ENCODE peak calls at places on chromosomes 1 and 21, in eight cellular contexts. One of them, this sample, is unnamed.

GRCh38 chr21:15682182-15682895 is 47.4 kb upstream of the USP25 start:
- DNase-seq in stomach: no peak
- DNase-seq in suprapubic skin: no peak
- DNase-seq in fibroblast of villous mesenchyme: peak
- DNase-seq in cardiac muscle cell: no peak
- DNase-seq in lower lobe of right lung: no peak
- DNase-seq in sigmoid colon: no peak
- DNase-seq in CD8-positive, alpha-beta T cell: no peak
- DNase-seq in this sample: no peak

GRCh38 chr1:162696286-162696862 is 64.1 kb downstream of the DDR2 start:
- DNase-seq in cardiac muscle cell: peak
- DNase-seq in CD8-positive, alpha-beta T cell: no peak
- DNase-seq in sigmoid colon: peak
- DNase-seq in suprapubic skin: peak
- DNase-seq in fibroblast of villous mesenchyme: peak
- DNase-seq in stomach: peak
- DNase-seq in lower lobe of right lung: peak
- DNase-seq in this sample: peak

GRCh38 chr1:153548722-153549695 is at the start of gene S100A3:
- DNase-seq in sigmoid colon: peak
- DNase-seq in lower lobe of right lung: peak
- DNase-seq in suprapubic skin: no peak
- DNase-seq in cardiac muscle cell: no peak
- DNase-seq in CD8-positive, alpha-beta T cell: no peak
- DNase-seq in fibroblast of villous mesenchyme: peak
- DNase-seq in stomach: peak
- DNase-seq in this sample: no peak

GRCh38 chr1:170885551-170885950 is 49.8 kb upstream of the MROH9 start:
- DNase-seq in lower lobe of right lung: no peak
- DNase-seq in CD8-positive, alpha-beta T cell: no peak
- DNase-seq in stomach: no peak
- DNase-seq in suprapubic skin: no peak
- DNase-seq in sigmoid colon: no peak
- DNase-seq in fibroblast of villous mesenchyme: no peak
- DNase-seq in cardiac muscle cell: no peak
- DNase-seq in this sample: no peak

GRCh38 chr21:41712730-41713129 is 54.1 kb downstream of the RIPK4 start:
- DNase-seq in sigmoid colon: no peak
- DNase-seq in lower lobe of right lung: no peak
- DNase-seq in stomach: no peak
- DNase-seq in cardiac muscle cell: no peak
- DNase-seq in suprapubic skin: no peak
- DNase-seq in CD8-positive, alpha-beta T cell: no peak
- DNase-seq in fibroblast of villous mesenchyme: no peak
- DNase-seq in this sample: peak

GRCh38 chr1:226640288-226640687 is 91.7 kb downstream of the STUM start:
- DNase-seq in CD8-positive, alpha-beta T cell: no peak
- DNase-seq in suprapubic skin: no peak
- DNase-seq in fibroblast of villous mesenchyme: no peak
- DNase-seq in cardiac muscle cell: no peak
- DNase-seq in stomach: no peak
- DNase-seq in sigmoid colon: peak
- DNase-seq in lower lobe of right lung: peak
- DNase-seq in this sample: no peak

GRCh38 chr21:29453511-29453910 is 154.8 kb downstream of the BACH1 start:
- DNase-seq in fibroblast of villous mesenchyme: no peak
- DNase-seq in CD8-positive, alpha-beta T cell: no peak
- DNase-seq in cardiac muscle cell: no peak
- DNase-seq in lower lobe of right lung: no peak
- DNase-seq in suprapubic skin: no peak
- DNase-seq in stomach: no peak
- DNase-seq in sigmoid colon: no peak
- DNase-seq in this sample: no peak

GRCh38 chr1:204166237-204166636 is at the start of gene REN:
- DNase-seq in CD8-positive, alpha-beta T cell: no peak
- DNase-seq in cardiac muscle cell: no peak
- DNase-seq in lower lobe of right lung: peak
- DNase-seq in fibroblast of villous mesenchyme: peak
- DNase-seq in sigmoid colon: no peak
- DNase-seq in stomach: no peak
- DNase-seq in suprapubic skin: no peak
- DNase-seq in this sample: no peak

GRCh38 chr1:239922778-239923522 is 168.7 kb upstream of the FMN2 start:
- DNase-seq in cardiac muscle cell: no peak
- DNase-seq in sigmoid colon: no peak
- DNase-seq in suprapubic skin: no peak
- DNase-seq in CD8-positive, alpha-beta T cell: no peak
- DNase-seq in lower lobe of right lung: no peak
- DNase-seq in fibroblast of villous mesenchyme: no peak
- DNase-seq in stomach: no peak
- DNase-seq in this sample: no peak

GRCh38 chr1:941588-942383 is 17.3 kb downstream of the NOC2L start:
- DNase-seq in sigmoid colon: peak
- DNase-seq in lower lobe of right lung: peak
- DNase-seq in fibroblast of villous mesenchyme: peak
- DNase-seq in CD8-positive, alpha-beta T cell: no peak
- DNase-seq in suprapubic skin: no peak
- DNase-seq in stomach: peak
- DNase-seq in cardiac muscle cell: peak
- DNase-seq in this sample: no peak

GRCh38 chr1:14037101-14037807 is 337.3 kb downstream of the PRDM2 start:
- DNase-seq in cardiac muscle cell: no peak
- DNase-seq in suprapubic skin: no peak
- DNase-seq in CD8-positive, alpha-beta T cell: no peak
- DNase-seq in fibroblast of villous mesenchyme: no peak
- DNase-seq in lower lobe of right lung: no peak
- DNase-seq in stomach: no peak
- DNase-seq in sigmoid colon: no peak
- DNase-seq in this sample: no peak

GRCh38 chr1:165894591-165894990 is 67.2 kb downstream of the UCK2 start:
- DNase-seq in cardiac muscle cell: no peak
- DNase-seq in suprapubic skin: no peak
- DNase-seq in sigmoid colon: no peak
- DNase-seq in lower lobe of right lung: no peak
- DNase-seq in fibroblast of villous mesenchyme: peak
- DNase-seq in stomach: no peak
- DNase-seq in CD8-positive, alpha-beta T cell: no peak
- DNase-seq in this sample: peak

GRCh38 chr1:11857164-11857853 is 1.4 kb downstream of the NPPB start:
- DNase-seq in stomach: no peak
- DNase-seq in cardiac muscle cell: no peak
- DNase-seq in sigmoid colon: no peak
- DNase-seq in CD8-positive, alpha-beta T cell: no peak
- DNase-seq in lower lobe of right lung: no peak
- DNase-seq in fibroblast of villous mesenchyme: no peak
- DNase-seq in suprapubic skin: no peak
- DNase-seq in this sample: no peak

GRCh38 chr1:110235839-110236682 is 25.9 kb downstream of the KCNC4 start:
- DNase-seq in CD8-positive, alpha-beta T cell: no peak
- DNase-seq in cardiac muscle cell: no peak
- DNase-seq in stomach: no peak
- DNase-seq in sigmoid colon: no peak
- DNase-seq in suprapubic skin: no peak
- DNase-seq in fibroblast of villous mesenchyme: peak
- DNase-seq in lower lobe of right lung: no peak
- DNase-seq in this sample: peak

GRCh38 chr1:66412689-66413088 is 121.3 kb upstream of the SGIP1 start:
- DNase-seq in sigmoid colon: no peak
- DNase-seq in suprapubic skin: no peak
- DNase-seq in fibroblast of villous mesenchyme: peak
- DNase-seq in stomach: no peak
- DNase-seq in cardiac muscle cell: no peak
- DNase-seq in CD8-positive, alpha-beta T cell: no peak
- DNase-seq in lower lobe of right lung: no peak
- DNase-seq in this sample: no peak

DNA sequence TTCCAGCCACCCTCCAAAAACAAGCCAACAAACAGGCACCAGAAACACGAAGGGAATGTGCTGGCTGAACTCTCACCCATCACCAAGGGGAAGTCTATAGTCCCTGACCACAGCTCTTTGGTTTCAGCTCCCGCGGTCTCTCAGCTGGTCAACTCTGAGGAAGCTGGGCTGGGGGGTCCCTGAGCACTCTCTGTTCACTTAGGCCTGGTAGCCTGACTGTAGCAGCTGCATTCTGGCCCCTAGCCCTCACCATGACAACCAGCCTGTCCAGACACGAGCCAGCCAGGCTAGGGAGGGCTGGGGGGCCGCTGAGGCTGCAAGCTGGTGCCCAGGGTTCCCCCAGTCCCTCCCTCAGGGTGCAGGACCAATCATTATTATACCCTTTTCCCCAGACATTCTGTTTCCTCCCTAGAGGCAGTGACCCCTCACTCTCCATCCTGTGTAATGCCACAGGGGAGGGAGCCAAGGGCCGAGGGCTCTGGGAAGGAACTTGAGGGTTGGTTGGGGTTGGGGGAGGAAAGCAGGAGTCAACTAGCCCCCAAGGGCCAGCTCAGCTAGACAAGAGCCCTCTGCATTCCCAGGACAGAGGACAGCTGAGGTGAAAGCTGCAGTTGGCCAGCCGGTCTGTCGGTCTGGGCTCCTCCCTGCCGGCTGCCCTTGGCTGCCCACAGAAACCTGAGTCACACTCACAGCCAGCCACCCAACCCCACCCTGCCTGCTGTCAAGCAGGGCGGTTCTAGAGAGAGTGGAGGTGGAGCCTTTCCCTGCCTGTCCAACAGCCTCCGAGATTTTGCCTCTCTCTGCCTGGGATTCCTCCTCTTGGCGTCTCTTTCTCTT is 1.2 kb upstream of the TRAPPC3 start:
- DNase-seq in lower lobe of right lung: peak
- DNase-seq in sigmoid colon: peak
- DNase-seq in CD8-positive, alpha-beta T cell: peak
- DNase-seq in fibroblast of villous mesenchyme: peak
- DNase-seq in suprapubic skin: peak
- DNase-seq in cardiac muscle cell: peak
- DNase-seq in stomach: peak
- DNase-seq in this sample: peak
- H3K4me3 ChIP-seq in lower lobe of right lung: peak
- H3K4me3 ChIP-seq in sigmoid colon: peak
- H3K4me3 ChIP-seq in CD8-positive, alpha-beta T cell: peak
- H3K4me3 ChIP-seq in fibroblast of villous mesenchyme: peak
- H3K4me3 ChIP-seq in suprapubic skin: peak
- H3K4me3 ChIP-seq in cardiac muscle cell: no peak
- H3K4me3 ChIP-seq in stomach: peak
- H3K4me3 ChIP-seq in this sample: peak

DNA sequence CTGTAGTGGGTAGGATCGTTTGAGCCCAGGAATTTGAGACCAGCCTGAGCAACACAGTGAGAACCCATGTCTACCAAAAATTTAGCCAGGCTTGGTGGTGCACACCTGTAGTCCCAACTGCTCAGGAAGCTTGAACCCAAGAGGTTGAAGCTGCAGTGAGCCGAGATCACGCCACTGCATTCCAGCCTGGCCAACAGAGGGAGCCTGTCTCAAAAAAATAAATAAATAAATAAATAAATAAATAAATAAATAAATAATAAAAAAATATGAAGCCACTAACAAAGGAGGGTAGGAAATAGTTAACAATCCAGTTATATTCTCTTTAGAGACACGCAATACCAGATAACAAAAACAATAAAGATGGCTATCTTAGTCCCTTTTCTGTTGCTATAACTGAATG is 11.9 kb upstream of the CBR3 start:
- DNase-seq in CD8-positive, alpha-beta T cell: no peak
- DNase-seq in cardiac muscle cell: no peak
- DNase-seq in suprapubic skin: no peak
- DNase-seq in stomach: no peak
- DNase-seq in fibroblast of villous mesenchyme: peak
- DNase-seq in sigmoid colon: no peak
- DNase-seq in lower lobe of right lung: no peak
- DNase-seq in this sample: no peak
- TF ChIP-seq CTCF in CD8-positive, alpha-beta T cell: no peak
- TF ChIP-seq CTCF in cardiac muscle cell: peak
- TF ChIP-seq CTCF in suprapubic skin: peak
- TF ChIP-seq CTCF in stomach: peak
- TF ChIP-seq CTCF in fibroblast of villous mesenchyme: peak
- TF ChIP-seq CTCF in sigmoid colon: no peak
- TF ChIP-seq CTCF in lower lobe of right lung: peak
- TF ChIP-seq CTCF in this sample: peak

DNA sequence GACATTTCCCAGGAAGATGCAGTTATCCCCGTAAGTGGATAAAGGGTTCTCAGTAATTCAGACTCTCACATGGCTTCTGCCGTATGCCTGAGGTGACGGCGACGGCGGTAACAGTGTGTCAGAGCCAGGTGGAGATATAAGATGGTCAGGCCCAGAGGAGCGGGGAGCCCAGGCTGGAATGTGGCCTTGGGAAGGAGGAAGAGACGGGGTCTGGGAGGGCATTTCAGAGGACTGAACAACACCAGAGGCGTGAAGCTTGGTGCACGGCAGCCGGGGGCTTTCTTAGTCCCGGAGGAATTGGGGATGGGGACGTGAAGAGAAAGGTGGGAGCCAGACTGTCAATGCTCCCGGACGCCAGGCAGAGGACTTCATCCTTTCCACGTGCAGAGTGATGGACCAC is 1.0 kb downstream of the RER1 start:
- DNase-seq in lower lobe of right lung: no peak
- DNase-seq in CD8-positive, alpha-beta T cell: no peak
- DNase-seq in sigmoid colon: no peak
- DNase-seq in fibroblast of villous mesenchyme: no peak
- DNase-seq in stomach: no peak
- DNase-seq in suprapubic skin: no peak
- DNase-seq in cardiac muscle cell: no peak
- DNase-seq in this sample: no peak
- H3K4me3 ChIP-seq in lower lobe of right lung: peak
- H3K4me3 ChIP-seq in CD8-positive, alpha-beta T cell: peak
- H3K4me3 ChIP-seq in sigmoid colon: peak
- H3K4me3 ChIP-seq in fibroblast of villous mesenchyme: peak
- H3K4me3 ChIP-seq in stomach: peak
- H3K4me3 ChIP-seq in suprapubic skin: peak
- H3K4me3 ChIP-seq in cardiac muscle cell: peak
- H3K4me3 ChIP-seq in this sample: peak

GRCh38 chr21:46287541-46287940 is 1.4 kb downstream of the YBEY start:
- DNase-seq in stomach: no peak
- DNase-seq in fibroblast of villous mesenchyme: no peak
- DNase-seq in suprapubic skin: no peak
- DNase-seq in CD8-positive, alpha-beta T cell: no peak
- DNase-seq in lower lobe of right lung: no peak
- DNase-seq in sigmoid colon: no peak
- DNase-seq in cardiac muscle cell: no peak
- DNase-seq in this sample: no peak

GRCh38 chr21:46284722-46285121 is 689 bp downstream of the MCM3AP start:
- DNase-seq in lower lobe of right lung: no peak
- DNase-seq in fibroblast of villous mesenchyme: no peak
- DNase-seq in suprapubic skin: no peak
- DNase-seq in CD8-positive, alpha-beta T cell: no peak
- DNase-seq in sigmoid colon: no peak
- DNase-seq in stomach: no peak
- DNase-seq in cardiac muscle cell: no peak
- DNase-seq in this sample: no peak

GRCh38 chr21:46285206-46285661 is at the start of gene MCM3AP:
- DNase-seq in cardiac muscle cell: no peak
- DNase-seq in fibroblast of villous mesenchyme: no peak
- DNase-seq in stomach: no peak
- DNase-seq in CD8-positive, alpha-beta T cell: no peak
- DNase-seq in suprapubic skin: no peak
- DNase-seq in lower lobe of right lung: no peak
- DNase-seq in sigmoid colon: no peak
- DNase-seq in this sample: no peak

GRCh38 chr21:46286668-46286982 is 483 bp downstream of the YBEY start:
- DNase-seq in lower lobe of right lung: no peak
- DNase-seq in stomach: no peak
- DNase-seq in sigmoid colon: no peak
- DNase-seq in fibroblast of villous mesenchyme: peak
- DNase-seq in CD8-positive, alpha-beta T cell: no peak
- DNase-seq in cardiac muscle cell: no peak
- DNase-seq in suprapubic skin: no peak
- DNase-seq in this sample: peak

GRCh38 chr21:46285761-46286667 is at the start of gene YBEY:
- DNase-seq in lower lobe of right lung: peak
- DNase-seq in cardiac muscle cell: peak
- DNase-seq in stomach: peak
- DNase-seq in fibroblast of villous mesenchyme: peak
- DNase-seq in sigmoid colon: peak
- DNase-seq in suprapubic skin: peak
- DNase-seq in CD8-positive, alpha-beta T cell: peak
- DNase-seq in this sample: peak
- TF ChIP-seq CTCF in lower lobe of right lung: peak
- TF ChIP-seq CTCF in cardiac muscle cell: peak
- TF ChIP-seq CTCF in stomach: peak
- TF ChIP-seq CTCF in fibroblast of villous mesenchyme: peak
- TF ChIP-seq CTCF in sigmoid colon: peak
- TF ChIP-seq CTCF in suprapubic skin: peak
- TF ChIP-seq CTCF in CD8-positive, alpha-beta T cell: peak
- TF ChIP-seq CTCF in this sample: peak

This sample was measured in LNCaP clone FGC.